ENCODE peak calls at places on chromosomes 1 and 21, in four cellular contexts. K is RWPE1; W is CD4-positive, alpha-beta T cell; A is CD8-positive, alpha-beta T cell. L is an unnamed sample.

GRCh38 chr1:89978763-89979162 is 16.1 kb upstream of the ZNF326 start:
- DNase-seq in K (no peak), W (no peak), A (no peak), L (no peak)

GRCh38 chr1:221161571-221162041 is 282.4 kb downstream of the HLX start:
- DNase-seq in K (no peak), W (no peak), A (no peak), L (no peak)

GRCh38 chr1:25198731-25199231 is 33.5 kb downstream of the SYF2 start:
- DNase-seq in K (no peak), W (no peak), A (no peak), L (no peak)

GRCh38 chr1:185984113-185984836 is 250.1 kb downstream of the HMCN1 start:
- DNase-seq in K (no peak), W (no peak), A (no peak), L (no peak)

GRCh38 chr1:83995649-83996048 is 3.3 kb downstream of the TTLL7 start:
- DNase-seq in K (no peak), W (no peak), A (no peak), L (no peak)

GRCh38 chr1:219666242-219666641 is 53.3 kb upstream of the ZC3H11B start:
- DNase-seq in K (no peak), W (no peak), A (no peak), L (no peak)

GRCh38 chr1:224205438-224205840 is 22.4 kb downstream of the DEGS1 start:
- DNase-seq in K (peak), W (no peak), A (no peak), L (no peak)

GRCh38 chr1:82091729-82092128 is 291.0 kb downstream of the ADGRL2 start:
- DNase-seq in K (no peak), W (no peak), A (no peak), L (no peak)

GRCh38 chr1:24699628-24700027 is 45.6 kb upstream of the CLIC4 start:
- DNase-seq in K (no peak), W (no peak), A (no peak), L (no peak)

GRCh38 chr1:232764458-232765231 is 40.6 kb upstream of the MAP10 start:
- DNase-seq in K (no peak), W (no peak), A (no peak), L (no peak)

GRCh38 chr1:204075116-204075636 is 2.3 kb downstream of the SOX13 start:
- DNase-seq in K (peak), W (no peak), A (no peak), L (peak)

GRCh38 chr1:221344693-221345092 is 397.2 kb downstream of the DUSP10 start:
- DNase-seq in K (peak), W (no peak), A (no peak), L (no peak)

GRCh38 chr1:248818505-248819374 is 7.0 kb downstream of the SH3BP5L start:
- DNase-seq in K (no peak), W (no peak), A (no peak), L (no peak)

GRCh38 chr1:99662581-99663208 is 16.8 kb downstream of the PALMD start:
- DNase-seq in K (peak), W (no peak), A (no peak), L (no peak)

GRCh38 chr1:79568411-79568810 is 561.9 kb upstream of the ADGRL4 start:
- DNase-seq in K (no peak), W (no peak), A (no peak), L (no peak)

GRCh38 chr1:59670662-59671061 is 144.1 kb upstream of the HOOK1 start:
- DNase-seq in K (no peak), W (no peak), A (no peak), L (no peak)

GRCh38 chr1:92317836-92318493 is 19.1 kb downstream of the RPAP2 start:
- DNase-seq in K (no peak), W (no peak), A (no peak), L (no peak)

GRCh38 chr1:238951809-238952208 is 434.6 kb upstream of the CHRM3 start:
- DNase-seq in K (peak), W (no peak), A (no peak), L (peak)

GRCh38 chr1:53860967-53861411 is 22.9 kb upstream of the NDC1 start:
- DNase-seq in K (peak), W (peak), A (no peak), L (peak)

GRCh38 chr1:84689514-84690396 is 506 bp downstream of the SSX2IP start:
- DNase-seq in K (no peak), W (peak), A (no peak), L (peak)

GRCh38 chr1:108747128-108747827 is 804 bp downstream of the STXBP3 start:
- DNase-seq in K (peak), W (no peak), A (no peak), L (peak)

DNA sequence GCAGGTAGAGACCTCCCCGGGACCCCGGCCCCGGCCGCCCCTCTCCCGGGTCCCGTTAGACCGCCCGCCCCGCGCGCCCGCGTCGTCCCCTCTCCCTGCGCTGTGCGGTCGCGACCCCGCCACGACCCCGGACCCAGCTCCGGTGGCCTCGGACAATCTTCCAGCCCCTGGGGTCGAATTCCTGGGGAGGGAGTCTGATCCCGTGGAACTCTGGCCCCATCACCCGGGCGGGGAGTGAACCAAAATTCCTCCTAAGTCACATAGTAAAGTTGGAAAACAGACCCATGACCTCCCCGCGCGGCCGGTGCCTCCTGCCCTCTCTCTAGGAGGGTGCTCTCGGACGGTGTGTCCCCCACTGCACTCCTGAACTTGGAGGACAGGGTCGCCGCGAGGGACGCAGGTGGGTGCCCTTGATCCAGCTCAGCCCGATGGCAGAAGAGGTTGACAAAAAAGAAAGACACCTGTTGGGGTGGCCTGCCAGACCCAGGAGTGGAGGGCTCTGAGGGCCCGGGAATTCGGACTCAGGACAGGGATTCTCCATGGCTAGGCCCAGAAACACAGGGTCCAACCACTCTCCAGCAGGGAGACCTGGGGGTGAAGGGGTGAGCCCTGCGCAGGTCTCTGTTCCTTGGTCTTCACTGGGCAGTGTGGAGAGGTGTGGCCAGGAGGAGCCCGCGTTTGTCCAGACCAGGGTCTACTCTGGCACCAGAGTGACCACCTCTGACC is 451 bp downstream of the ADAMTSL4 start:
- DNase-seq in K (peak), W (no peak), A (no peak), L (no peak)
- TF ChIP-seq CTCF in K (no peak), W (no peak), A (no peak), L (no peak)

DNA sequence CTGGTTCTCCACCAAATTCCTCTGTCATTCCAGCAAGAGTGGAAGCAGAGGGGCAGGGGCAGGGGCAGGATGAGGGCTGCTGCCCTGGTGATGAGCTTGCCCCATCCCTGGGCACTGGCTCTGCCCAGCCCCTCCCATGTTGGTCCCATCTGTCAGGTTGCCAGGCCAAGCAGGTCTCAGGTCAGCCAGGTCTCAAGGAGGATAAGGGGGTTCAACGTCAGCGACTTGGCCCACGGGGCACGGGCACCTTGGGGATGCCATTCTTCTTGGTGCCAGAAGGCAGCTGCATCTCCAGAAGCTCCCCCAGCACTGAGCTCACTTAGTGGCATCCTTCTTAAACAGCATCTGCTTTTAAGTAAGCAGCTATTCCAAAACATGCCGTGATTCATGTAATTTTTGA is 133.1 kb downstream of the AJAP1 start:
- DNase-seq in K (no peak), W (no peak), A (no peak), L (no peak)
- TF ChIP-seq CTCF in K (no peak), W (no peak), A (no peak), L (no peak)

GRCh38 chr21:36429672-36430546 is 44.7 kb downstream of the CHAF1B start:
- DNase-seq in K (peak), W (peak), A (peak), L (peak)
- TF ChIP-seq CTCF in K (no peak), W (no peak), A (no peak), L (no peak)

GRCh38 chr1:93628682-93629081 is 53.0 kb downstream of the BCAR3 start:
- DNase-seq in K (no peak), W (no peak), A (no peak), L (no peak)

GRCh38 chr1:93633313-93633712 is 48.3 kb downstream of the BCAR3 start:
- DNase-seq in K (no peak), W (no peak), A (no peak), L (no peak)

GRCh38 chr1:93629101-93630059 is 52.3 kb downstream of the BCAR3 start:
- DNase-seq in K (no peak), W (no peak), A (peak), L (peak)

GRCh38 chr1:93630168-93630567 is 51.5 kb downstream of the BCAR3 start:
- DNase-seq in K (no peak), W (no peak), A (no peak), L (no peak)

DNA sequence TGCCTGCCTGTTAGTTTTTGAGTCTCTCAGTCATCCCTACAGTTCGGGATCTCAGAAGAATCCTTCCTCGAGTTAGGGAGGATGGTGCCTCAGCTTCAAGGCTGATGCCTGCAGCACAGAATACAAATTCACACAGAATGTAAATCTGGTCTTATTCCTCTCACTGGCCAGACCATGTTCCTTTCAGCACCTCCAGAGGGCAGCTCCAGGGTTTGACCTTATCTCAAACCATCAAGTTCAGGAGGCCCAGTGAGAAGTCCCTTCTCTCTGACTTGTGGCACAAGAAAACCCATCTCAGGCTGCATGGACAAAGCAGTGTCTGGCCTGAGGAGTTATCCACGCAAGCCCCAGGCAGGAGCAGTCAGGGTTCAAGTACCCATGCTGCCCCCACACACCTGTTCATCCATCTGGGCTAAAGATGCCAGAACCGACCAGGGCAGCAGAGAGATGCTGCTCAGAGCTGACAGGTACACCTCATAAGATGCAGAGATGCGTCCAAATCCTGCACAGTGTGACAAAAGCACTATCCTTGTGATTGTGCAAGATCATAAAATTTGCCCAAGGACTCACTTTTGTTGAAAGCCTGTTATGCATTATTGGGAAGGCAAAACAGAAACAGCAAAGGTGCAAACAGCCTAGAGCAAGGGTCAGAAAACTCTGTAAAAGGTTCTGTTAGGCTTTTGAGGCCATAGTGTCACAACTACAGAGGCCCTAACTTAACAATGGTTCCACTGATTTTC is 49.8 kb downstream of the BCAR3 start:
- DNase-seq in K (no peak), W (no peak), A (no peak), L (peak)
- TF ChIP-seq CTCF in K (no peak), W (no peak), A (no peak), L (peak)

DNA sequence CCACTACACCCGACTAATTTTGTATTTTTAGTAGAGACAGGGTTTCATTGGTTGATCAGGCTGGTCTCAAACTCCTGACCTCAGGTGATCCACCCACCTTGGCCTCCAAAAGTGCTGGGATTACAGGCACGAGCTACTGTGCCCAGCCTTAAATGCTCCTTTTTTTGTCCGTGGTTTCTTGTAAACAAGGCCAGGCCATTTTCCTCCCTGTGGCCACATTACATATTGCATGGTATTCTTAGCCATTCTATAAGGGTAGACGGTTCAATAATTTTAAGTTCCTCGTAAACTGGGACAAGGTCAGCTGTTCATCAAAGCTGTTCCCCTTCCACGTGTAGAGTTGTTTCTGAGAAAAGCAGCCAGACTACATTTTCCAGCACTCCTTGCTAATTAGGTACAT is 10.3 kb upstream of the LUZP1 start:
- DNase-seq in K (no peak), W (no peak), A (no peak), L (no peak)
- TF ChIP-seq CTCF in K (no peak), W (no peak), A (no peak), L (no peak)

GRCh38 chr1:2539312-2539907 is 9.3 kb upstream of the HES5 start:
- DNase-seq in K (no peak), W (no peak), A (no peak), L (peak)
- TF ChIP-seq CTCF in K (no peak), W (peak), A (peak), L (no peak)

GRCh38 chr1:6278263-6278662 is 17.4 kb upstream of the GPR153 start:
- DNase-seq in K (no peak), W (no peak), A (no peak), L (no peak)
- TF ChIP-seq CTCF in K (no peak), W (no peak), A (no peak), L (no peak)

GRCh38 chr1:2431095-2431494 is 18.7 kb upstream of the PEX10 start:
- DNase-seq in K (peak), W (no peak), A (no peak), L (no peak)

GRCh38 chr1:2431503-2431902 is 19.1 kb upstream of the PEX10 start:
- DNase-seq in K (no peak), W (no peak), A (no peak), L (no peak)

GRCh38 chr1:2428490-2428889 is 16.1 kb upstream of the PEX10 start:
- DNase-seq in K (peak), W (no peak), A (no peak), L (no peak)

GRCh38 chr1:2430592-2430973 is 18.2 kb upstream of the PEX10 start:
- DNase-seq in K (no peak), W (no peak), A (no peak), L (no peak)

GRCh38 chr1:2429780-2430591 is 17.6 kb upstream of the PEX10 start:
- DNase-seq in K (no peak), W (no peak), A (no peak), L (no peak)
- TF ChIP-seq CTCF in K (no peak), W (no peak), A (no peak), L (no peak)

DNA sequence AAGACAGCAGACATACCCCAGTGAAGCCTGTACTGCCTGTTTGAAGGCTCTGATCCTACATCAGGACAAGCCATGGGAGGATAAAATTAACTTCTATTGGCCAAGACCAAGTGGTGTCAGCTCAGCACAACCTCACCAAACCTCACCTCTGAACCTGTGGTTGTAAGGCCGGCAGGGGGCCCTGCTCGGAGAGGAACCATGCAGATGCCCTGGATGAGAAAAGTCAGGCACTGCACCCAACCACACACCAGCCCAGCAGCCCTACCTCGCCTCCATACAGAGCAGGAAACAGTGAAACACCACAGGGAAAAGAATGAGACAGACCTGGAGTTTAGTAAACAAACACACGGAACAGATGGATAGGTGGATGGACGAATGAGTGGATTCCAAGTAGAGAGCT is 70.0 kb upstream of the PAX7 start:
- DNase-seq in K (no peak), W (no peak), A (no peak), L (no peak)
- TF ChIP-seq CTCF in K (no peak), W (no peak), A (no peak), L (no peak)

L was measured in Calu3.